ENCODE peak calls at places on chromosomes 13 and 19, in six cellular contexts. Y, Z, G, J, Q and U are unnamed samples.

GRCh38 chr19:7191946-7192691 is 102.1 kb downstream of the INSR start:
- DNase-seq in Y (no peak), Z (peak; percentile 68), G (no peak), J (no peak), Q (peak; percentile 75), U (peak; percentile 78)

GRCh38 chr13:19067767-19068166 is 113.9 kb downstream of the TUBA3C start:
- DNase-seq in Y (no peak), Z (no peak), G (no peak), J (no peak), Q (no peak), U (no peak)

GRCh38 chr19:15297416-15298224 is 34.7 kb downstream of the BRD4 start:
- DNase-seq in Y (peak; percentile 64), Z (peak; percentile 70), G (no peak), J (no peak), Q (peak; percentile 69), U (no peak)

GRCh38 chr13:29453657-29454056 is 141.8 kb downstream of the SLC7A1 start:
- DNase-seq in Y (no peak), Z (peak; percentile 55), G (no peak), J (no peak), Q (no peak), U (no peak)

GRCh38 chr19:51354742-51355148 is 11.4 kb downstream of the ETFB start:
- DNase-seq in Y (peak; percentile 53), Z (no peak), G (no peak), J (no peak), Q (peak; percentile 29), U (no peak)

GRCh38 chr13:77416666-77417212 is 89.8 kb upstream of the MYCBP2 start:
- DNase-seq in Y (no peak), Z (no peak), G (no peak), J (no peak), Q (no peak), U (no peak)

GRCh38 chr19:23799321-23799720 is 40.6 kb upstream of the ZNF681 start:
- DNase-seq in Y (no peak), Z (no peak), G (no peak), J (no peak), Q (peak; percentile 53), U (peak; percentile 1)

GRCh38 chr13:90839061-90839460 is 508.4 kb upstream of the MIR17HG start:
- DNase-seq in Y (no peak), Z (no peak), G (no peak), J (no peak), Q (no peak), U (no peak)

GRCh38 chr19:1823020-1823419 is 10.9 kb upstream of the ATP8B3 start:
- DNase-seq in Y (no peak), Z (no peak), G (no peak), J (no peak), Q (no peak), U (no peak)

GRCh38 chr13:24038405-24038804 is 122.1 kb upstream of the SPATA13 start:
- DNase-seq in Y (peak; percentile 80), Z (no peak), G (no peak), J (no peak), Q (peak; percentile 21), U (peak; percentile 33)

GRCh38 chr19:43774103-43774939 is 6.5 kb downstream of the KCNN4 start:
- DNase-seq in Y (peak; percentile 53), Z (peak; percentile 66), G (peak; percentile 68), J (no peak), Q (no peak), U (no peak)

GRCh38 chr13:46388846-46389245 is 1.8 kb upstream of the RUBCNL start:
- DNase-seq in Y (no peak), Z (no peak), G (no peak), J (no peak), Q (no peak), U (no peak)

GRCh38 chr19:10013316-10013715 is at the start of gene RDH8:
- DNase-seq in Y (no peak), Z (no peak), G (no peak), J (no peak), Q (no peak), U (no peak)

GRCh38 chr13:112558696-112559418 is 29.1 kb downstream of the TUBGCP3 start:
- DNase-seq in Y (no peak), Z (no peak), G (no peak), J (no peak), Q (no peak), U (no peak)